ENCODE peak calls at places on chromosomes 2 and 18, in five cellular contexts. One of them, this sample, is unnamed.

GRCh38 chr2:584863-585823 is 92.1 kb downstream of the TMEM18 start:
- DNase-seq in NCI-H2081: no peak
- DNase-seq in glutamatergic neuron: no peak
- DNase-seq in endothelial cell: no peak
- DNase-seq in C1 segment of cervical spinal cord: no peak
- DNase-seq in this sample: peak

GRCh38 chr2:183134016-183134415 is 9.8 kb downstream of the NUP35 start:
- DNase-seq in glutamatergic neuron: no peak
- DNase-seq in NCI-H2081: peak
- DNase-seq in C1 segment of cervical spinal cord: no peak
- DNase-seq in endothelial cell: no peak
- DNase-seq in this sample: no peak

GRCh38 chr18:11163668-11164067 is 14.3 kb upstream of the PIEZO2 start:
- DNase-seq in C1 segment of cervical spinal cord: no peak
- DNase-seq in glutamatergic neuron: peak
- DNase-seq in endothelial cell: peak
- DNase-seq in NCI-H2081: no peak
- DNase-seq in this sample: no peak

GRCh38 chr2:237624565-237624964 is 2.8 kb upstream of the LRRFIP1 start:
- DNase-seq in C1 segment of cervical spinal cord: no peak
- DNase-seq in glutamatergic neuron: no peak
- DNase-seq in NCI-H2081: no peak
- DNase-seq in endothelial cell: no peak
- DNase-seq in this sample: no peak

GRCh38 chr2:45778720-45779171 is 127.3 kb downstream of the PRKCE start:
- DNase-seq in endothelial cell: peak
- DNase-seq in NCI-H2081: peak
- DNase-seq in glutamatergic neuron: peak
- DNase-seq in C1 segment of cervical spinal cord: no peak
- DNase-seq in this sample: peak

GRCh38 chr2:191845248-191845715 is 1.6 kb downstream of the CAVIN2 start:
- DNase-seq in C1 segment of cervical spinal cord: no peak
- DNase-seq in NCI-H2081: no peak
- DNase-seq in glutamatergic neuron: peak
- DNase-seq in endothelial cell: no peak
- DNase-seq in this sample: no peak

GRCh38 chr2:127182626-127183458 is 37.3 kb downstream of the CYP27C1 start:
- DNase-seq in glutamatergic neuron: no peak
- DNase-seq in endothelial cell: no peak
- DNase-seq in NCI-H2081: no peak
- DNase-seq in C1 segment of cervical spinal cord: no peak
- DNase-seq in this sample: no peak

GRCh38 chr2:38436227-38436664 is 59.2 kb upstream of the ATL2 start:
- DNase-seq in glutamatergic neuron: no peak
- DNase-seq in NCI-H2081: no peak
- DNase-seq in endothelial cell: no peak
- DNase-seq in C1 segment of cervical spinal cord: no peak
- DNase-seq in this sample: no peak

GRCh38 chr18:50193796-50194622 is 938 bp downstream of the MYO5B start:
- DNase-seq in endothelial cell: peak
- DNase-seq in glutamatergic neuron: peak
- DNase-seq in C1 segment of cervical spinal cord: no peak
- DNase-seq in NCI-H2081: no peak
- DNase-seq in this sample: no peak

GRCh38 chr2:96537066-96537733 is 648 bp downstream of the ARID5A start:
- DNase-seq in C1 segment of cervical spinal cord: peak
- DNase-seq in glutamatergic neuron: no peak
- DNase-seq in NCI-H2081: peak
- DNase-seq in endothelial cell: peak
- DNase-seq in this sample: no peak

GRCh38 chr2:42939411-42940206 is 147.2 kb upstream of the HAAO start:
- DNase-seq in NCI-H2081: no peak
- DNase-seq in endothelial cell: no peak
- DNase-seq in glutamatergic neuron: no peak
- DNase-seq in C1 segment of cervical spinal cord: no peak
- DNase-seq in this sample: no peak

GRCh38 chr2:170924969-170925368 is 4.1 kb upstream of the GORASP2 start:
- DNase-seq in NCI-H2081: no peak
- DNase-seq in endothelial cell: no peak
- DNase-seq in C1 segment of cervical spinal cord: no peak
- DNase-seq in glutamatergic neuron: no peak
- DNase-seq in this sample: no peak